ENCODE peak calls at places on chromosome 5, in seven cellular contexts. G is stimulated activated naive B cell treated with anti-CD40 and anti-IgM and Interleukin-4, amounts not matched to agents 10 μg/mL and 1 μg/mL and 100 μg/mL, for 72 hours; Q is foreskin fibroblast; V is activated gamma-delta T cell treated with anti-CD3 and anti-CD28 coated beads, Interleukin-2, amount 50 U/mL, for 16 hours; E is uterus; F is activated CD8-positive, alpha-beta memory T cell treated with anti-CD3 and anti-CD28 coated beads for 24 hours; U is gastrocnemius medialis. J is an unnamed sample.

GRCh38 chr5:16552666-16553343 is 64.0 kb downstream of the RETREG1 start:
- DNase-seq in G (peak; percentile 53), Q (peak; percentile 85), V (peak; percentile 17), E (peak; percentile 28), F (peak; percentile 72), U (peak; percentile 86), J (peak; percentile 67)

GRCh38 chr5:33690736-33691135 is 201.1 kb downstream of the ADAMTS12 start:
- DNase-seq in G (no peak), Q (peak; percentile 95), V (no peak), E (no peak), F (no peak), U (no peak), J (no peak)

GRCh38 chr5:81420039-81420667 is 26.2 kb upstream of the ACOT12 start:
- DNase-seq in G (no peak), Q (peak; percentile 93), V (no peak), E (no peak), F (no peak), U (no peak), J (no peak)

GRCh38 chr5:52786391-52786790 is 1.3 kb upstream of the ITGA1 start:
- DNase-seq in G (no peak), Q (no peak), V (no peak), E (no peak), F (no peak), U (no peak), J (no peak)

GRCh38 chr5:100647461-100648230 is 112.5 kb downstream of the FAM174A start:
- DNase-seq in G (no peak), Q (no peak), V (no peak), E (peak; percentile 60), F (no peak), U (peak; percentile 20), J (no peak)

GRCh38 chr5:12794476-12795332 is 890.5 kb upstream of the CTNND2 start:
- DNase-seq in G (no peak), Q (no peak), V (no peak), E (no peak), F (no peak), U (no peak), J (peak; percentile 20)

GRCh38 chr5:113092683-113093082 is 116.1 kb downstream of the DCP2 start:
- DNase-seq in G (no peak), Q (peak; percentile 55), V (no peak), E (no peak), F (no peak), U (no peak), J (no peak)

GRCh38 chr5:174446446-174446845 is 277.9 kb upstream of the MSX2 start:
- DNase-seq in G (no peak), Q (no peak), V (no peak), E (no peak), F (no peak), U (no peak), J (no peak)

GRCh38 chr5:36919650-36920049 is 43.1 kb downstream of the NIPBL start:
- DNase-seq in G (no peak), Q (no peak), V (no peak), E (no peak), F (no peak), U (no peak), J (no peak)

GRCh38 chr5:76737131-76737556 is 21.2 kb downstream of the F2R start:
- DNase-seq in G (no peak), Q (peak; percentile 32), V (no peak), E (no peak), F (no peak), U (no peak), J (no peak)

GRCh38 chr5:102778478-102778877 is 23.4 kb downstream of the PAM start:
- DNase-seq in G (no peak), Q (peak; percentile 73), V (no peak), E (no peak), F (no peak), U (no peak), J (no peak)

GRCh38 chr5:68288756-68289134 is 73.2 kb downstream of the PIK3R1 start:
- DNase-seq in G (no peak), Q (no peak), V (no peak), E (peak; percentile 55), F (no peak), U (peak; percentile 33), J (no peak)

GRCh38 chr5:43034591-43034968 is 5.5 kb downstream of the ANXA2R start:
- DNase-seq in G (no peak), Q (peak; percentile 76), V (no peak), E (no peak), F (no peak), U (no peak), J (no peak)

GRCh38 chr5:129904102-129904666 is at the start of gene CHSY3:
- DNase-seq in G (peak; percentile 13), Q (peak; percentile 93), V (no peak), E (peak; percentile 69), F (peak; percentile 67), U (peak; percentile 69), J (peak; percentile 86)

GRCh38 chr5:141636413-141637265 is at the start of the genes HDAC3 and RELL2:
- DNase-seq in G (peak; percentile 90), Q (peak; percentile 98), V (peak; percentile 87), E (peak; percentile 92), F (peak; percentile 98), U (peak; percentile 91), J (peak; percentile 87)

GRCh38 chr5:54760182-54760935 is 225.0 kb downstream of the ESM1 start:
- DNase-seq in G (no peak), Q (peak; percentile 75), V (no peak), E (no peak), F (no peak), U (no peak), J (no peak)

GRCh38 chr5:120447706-120448239 is 16.3 kb upstream of the PRR16 start:
- DNase-seq in G (no peak), Q (peak; percentile 39), V (no peak), E (no peak), F (no peak), U (no peak), J (no peak)

GRCh38 chr5:120017523-120017922 is 388.2 kb downstream of the FAM170A start:
- DNase-seq in G (no peak), Q (peak; percentile 59), V (no peak), E (no peak), F (no peak), U (no peak), J (no peak)

GRCh38 chr5:32712463-32713395 is 1.6 kb downstream of the NPR3 start:
- DNase-seq in G (no peak), Q (peak; percentile 47), V (no peak), E (no peak), F (peak; percentile 62), U (no peak), J (no peak)

GRCh38 chr5:2801602-2802525 is 50.4 kb upstream of the IRX2 start:
- DNase-seq in G (no peak), Q (no peak), V (no peak), E (no peak), F (no peak), U (no peak), J (peak; percentile 79)

GRCh38 chr5:136731241-136731885 is 366.0 kb upstream of the TRPC7 start:
- DNase-seq in G (no peak), Q (peak; percentile 9), V (no peak), E (no peak), F (no peak), U (no peak), J (no peak)

GRCh38 chr5:34604119-34604675 is 51.9 kb upstream of the RAI14 start:
- DNase-seq in G (no peak), Q (no peak), V (no peak), E (no peak), F (no peak), U (no peak), J (no peak)

GRCh38 chr5:76163111-76163628 is 80.0 kb downstream of the SV2C start:
- DNase-seq in G (no peak), Q (no peak), V (no peak), E (no peak), F (no peak), U (no peak), J (no peak)

GRCh38 chr5:67094476-67095300 is 101.9 kb downstream of the CD180 start:
- DNase-seq in G (no peak), Q (peak; percentile 81), V (no peak), E (peak; percentile 23), F (no peak), U (no peak), J (no peak)

GRCh38 chr5:79956173-79956670 is 34.8 kb downstream of the MTX3 start:
- DNase-seq in G (no peak), Q (peak; percentile 58), V (no peak), E (no peak), F (no peak), U (no peak), J (no peak)

GRCh38 chr5:68419637-68420452 is 204.3 kb downstream of the PIK3R1 start:
- DNase-seq in G (no peak), Q (peak; percentile 91), V (no peak), E (peak; percentile 36), F (no peak), U (no peak), J (no peak)

GRCh38 chr5:178312900-178313299 is 80.3 kb upstream of the PHYKPL start:
- DNase-seq in G (no peak), Q (no peak), V (no peak), E (no peak), F (no peak), U (no peak), J (no peak)

GRCh38 chr5:177482359-177482795 is 8.9 kb upstream of the DBN1 start:
- DNase-seq in G (no peak), Q (peak; percentile 31), V (no peak), E (peak; percentile 46), F (no peak), U (no peak), J (no peak)